ENCODE peak calls at places on chromosomes 2 and 18, in five cellular contexts. A is K562, T is HepG2, V is GM12892, Y is H1. E is an unnamed sample.

GRCh38 chr2:146123256-146123655 is 1603.3 kb upstream of the ZEB2 start:
- DNase-seq in Y (no peak), V (no peak), T (no peak), A (no peak), E (no peak)

GRCh38 chr2:175030380-175031271 is 25.4 kb upstream of the CHN1 start:
- DNase-seq in Y (peak), A (no peak), V (no peak), T (peak), E (no peak)

GRCh38 chr2:26471278-26471677 is 6.6 kb downstream of the OTOF start:
- DNase-seq in Y (no peak), T (no peak), V (no peak), A (no peak), E (no peak)

GRCh38 chr2:111157798-111158197 is 37.1 kb downstream of the BCL2L11 start:
- DNase-seq in A (no peak), T (no peak), V (no peak), Y (no peak), E (no peak)

GRCh38 chr18:56727399-56727798 is 76.2 kb downstream of the WDR7 start:
- DNase-seq in V (no peak), T (no peak), A (no peak), Y (no peak), E (no peak)

GRCh38 chr2:163934134-163934533 is 198.3 kb upstream of the FIGN start:
- DNase-seq in A (no peak), T (no peak), Y (no peak), V (no peak), E (no peak)

GRCh38 chr2:1248187-1248586 is 165.1 kb upstream of the TPO start:
- DNase-seq in A (no peak), V (no peak), Y (no peak), T (no peak), E (no peak)

GRCh38 chr2:132754392-132754791 is 84.4 kb upstream of the LYPD1 start:
- DNase-seq in A (no peak), Y (no peak), V (no peak), T (no peak), E (no peak)

GRCh38 chr2:128272586-128273468 is 45.8 kb downstream of the HS6ST1 start:
- DNase-seq in Y (no peak), V (no peak), A (no peak), T (no peak), E (no peak)

GRCh38 chr2:143833258-143833657 is 686.7 kb downstream of the ZEB2 start:
- DNase-seq in T (no peak), A (no peak), Y (no peak), V (no peak), E (no peak)

GRCh38 chr2:95275151-95275515 is 884 bp downstream of the PROM2 start:
- DNase-seq in V (no peak), A (no peak), Y (no peak), T (no peak), E (no peak)

GRCh38 chr2:95272781-95273180 is 1.5 kb upstream of the PROM2 start:
- DNase-seq in V (no peak), A (no peak), T (no peak), Y (no peak), E (no peak)

GRCh38 chr2:95273911-95274290 is 348 bp upstream of the PROM2 start:
- DNase-seq in T (no peak), V (no peak), Y (no peak), A (no peak), E (no peak)

GRCh38 chr2:95275601-95276243 is 1.5 kb downstream of the PROM2 start:
- DNase-seq in T (no peak), Y (no peak), A (no peak), V (no peak), E (no peak)

GRCh38 chr2:95274291-95275150 is at the start of gene PROM2:
- DNase-seq in Y (no peak), V (no peak), A (no peak), T (no peak), E (no peak)
- TF ChIP-seq POLR2A in Y (no peak), V (no peak), A (no peak), T (no peak), E (no peak)

DNA sequence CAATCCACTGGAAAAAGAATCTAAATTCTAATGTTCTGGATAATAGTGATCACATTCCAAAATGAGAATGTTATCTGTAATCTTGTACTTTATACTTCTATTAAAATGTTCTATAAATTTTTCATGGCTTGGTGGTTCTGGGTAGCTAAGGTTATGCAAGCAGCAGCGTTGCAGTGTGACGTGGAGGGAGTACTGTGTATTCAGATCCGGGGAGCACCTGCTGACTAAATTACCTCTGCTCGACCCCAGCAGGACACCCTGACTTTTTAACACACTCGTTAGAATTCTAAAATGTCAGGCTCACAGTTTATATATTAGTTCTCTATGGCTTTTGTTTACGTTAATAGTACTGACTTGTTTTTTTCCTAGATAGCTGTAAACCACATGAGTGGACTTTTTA is 13.0 kb downstream of the ATIC start:
- DNase-seq in T (no peak), V (no peak), Y (no peak), A (no peak), E (no peak)
- TF ChIP-seq TAF1 in T (no peak), V (no peak), Y (no peak), A (no peak), E (no peak)

DNA sequence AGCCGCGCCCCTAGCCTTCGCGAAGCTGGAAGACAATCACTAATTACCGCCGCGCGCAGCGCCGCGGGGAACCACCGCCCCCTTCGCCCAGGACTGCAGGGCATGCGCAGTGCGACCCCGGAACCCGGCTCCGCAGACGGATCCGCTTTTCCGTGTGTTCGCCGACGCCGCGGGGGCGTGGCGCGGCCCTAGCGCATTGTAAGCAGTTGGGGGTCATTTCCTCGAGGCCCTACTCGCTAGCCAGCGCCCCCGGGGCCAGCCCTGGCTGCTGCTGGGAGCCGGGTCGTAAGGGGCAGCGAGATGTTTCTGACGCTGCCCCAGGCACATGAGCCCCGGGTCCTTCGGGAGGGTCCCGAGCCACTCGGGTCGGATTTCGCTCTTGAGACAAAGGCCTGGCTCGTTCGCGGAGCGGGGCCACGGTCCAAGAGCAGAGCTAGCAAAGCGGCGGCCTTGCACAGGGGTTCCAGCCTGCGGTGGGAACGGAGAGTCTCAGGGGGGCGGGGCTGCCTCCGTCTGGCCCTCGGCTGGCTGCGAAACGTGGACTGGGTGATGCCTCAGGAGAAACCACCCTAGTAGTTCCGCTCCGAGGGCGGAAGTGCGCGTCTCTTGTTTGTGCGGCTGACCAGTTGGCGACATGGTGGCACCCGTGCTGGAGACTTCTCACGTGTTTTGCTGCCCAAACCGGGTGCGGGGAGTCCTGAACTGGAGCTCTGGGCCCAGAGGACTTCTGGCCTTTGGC is at the start of the genes ELP2 and SLC39A6:
- DNase-seq in V (peak), A (peak), T (peak), Y (peak), E (peak)
- TF ChIP-seq POLR2A in V (peak), A (peak), T (peak), Y (peak), E (peak)

GRCh38 chr2:172560721-172561120 is 4.8 kb downstream of the PDK1 start:
- DNase-seq in Y (no peak), V (no peak), T (no peak), A (no peak), E (no peak)

GRCh38 chr2:172562298-172562697 is 6.4 kb downstream of the PDK1 start:
- DNase-seq in A (no peak), V (no peak), T (no peak), Y (no peak), E (no peak)

GRCh38 chr2:172564376-172564775 is 8.5 kb downstream of the PDK1 start:
- DNase-seq in Y (no peak), V (no peak), A (peak), T (no peak), E (no peak)

GRCh38 chr2:172558372-172558771 is 2.5 kb downstream of the PDK1 start:
- DNase-seq in T (no peak), A (no peak), V (no peak), Y (no peak), E (no peak)

DNA sequence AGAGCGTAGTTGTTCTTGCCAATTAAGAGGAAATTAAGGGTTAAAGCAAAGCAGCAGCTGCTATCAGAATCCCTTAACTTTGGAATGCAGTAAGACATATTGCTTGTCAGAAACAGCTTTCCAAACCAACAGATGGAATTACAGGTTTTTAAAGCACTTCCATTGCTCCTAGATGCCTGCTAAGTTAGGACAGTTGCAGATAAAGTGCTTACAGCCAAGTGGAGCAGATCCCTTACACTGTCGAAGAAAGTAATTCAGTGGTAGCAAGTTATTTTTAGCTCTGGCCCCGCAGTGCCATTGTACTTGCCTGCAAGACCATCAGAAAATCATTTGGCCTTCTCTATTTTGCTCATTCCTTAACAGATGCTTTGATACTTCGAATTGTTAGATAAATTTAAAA is 5.4 kb downstream of the PDK1 start:
- DNase-seq in T (no peak), A (no peak), Y (no peak), V (no peak), E (no peak)
- TF ChIP-seq TAF1 in T (no peak), A (no peak), Y (no peak), V (no peak), E (no peak)

GRCh38 chr2:20444113-20444992 is 2.5 kb upstream of the RHOB start:
- DNase-seq in Y (no peak), V (no peak), A (no peak), T (no peak), E (no peak)
- TF ChIP-seq POLR2A in Y (no peak), V (no peak), A (no peak), T (no peak), E (no peak)